ENCODE peak calls at places on chromosome 15, in five cellular contexts. X is OCI-LY7, H is pancreas, I is A673, D is psoas muscle. F is an unnamed sample. For H3K36me3 and H3K4me1, the result is how much of the 10 kb centered on the place peaks cover.

GRCh38 chr15:41821831-41822230 is 6.1 kb upstream of the JMJD7 start:
- DNase-seq in X (no peak), D (no peak), H (peak), I (no peak), F (no peak)

GRCh38 chr15:71313806-71314205 is 198.5 kb downstream of the THSD4 start:
- DNase-seq in D (no peak), X (no peak), H (no peak), I (no peak), F (no peak)

GRCh38 chr15:34341922-34342736 is 807 bp downstream of the NOP10 start:
- DNase-seq in H (no peak), X (no peak), D (no peak), I (no peak), F (no peak)

GRCh38 chr15:53534105-53534839 is 225.2 kb downstream of the WDR72 start:
- DNase-seq in H (no peak), X (no peak), I (no peak), D (no peak), F (no peak)

GRCh38 chr15:34719051-34719882 is 35.5 kb downstream of the GJD2 start:
- DNase-seq in D (no peak), H (no peak), X (no peak), I (no peak), F (no peak)

GRCh38 chr15:71592186-71592585 is 218.2 kb upstream of the NR2E3 start:
- DNase-seq in I (no peak), D (no peak), H (no peak), X (no peak), F (no peak)

GRCh38 chr15:70410371-70410975 is 312.8 kb upstream of the TLE3 start:
- DNase-seq in X (no peak), H (no peak), D (no peak), I (no peak), F (no peak)

GRCh38 chr15:95770191-95770590 is 560.3 kb upstream of the NR2F2 start:
- DNase-seq in D (no peak), H (no peak), X (no peak), I (no peak), F (no peak)

GRCh38 chr15:72785452-72786243 is 2.1 kb upstream of the ADPGK start:
- DNase-seq in H (no peak), X (no peak), I (no peak), D (peak), F (peak)

GRCh38 chr15:99052205-99052604 is 44.6 kb upstream of the PGPEP1L start:
- DNase-seq in I (no peak), X (no peak), D (no peak), H (no peak), F (no peak)

GRCh38 chr15:45635191-45635638 is 386 bp downstream of the SQOR start:
- DNase-seq in I (peak), X (peak), H (peak), D (peak), F (peak)

GRCh38 chr15:75693501-75694240 is 19.0 kb downstream of the CSPG4 start:
- DNase-seq in I (no peak), D (no peak), H (peak), X (no peak), F (no peak)

GRCh38 chr15:86611392-86612040 is 531.8 kb downstream of the AGBL1 start:
- DNase-seq in I (no peak), D (no peak), X (no peak), H (no peak), F (peak)

GRCh38 chr15:85542895-85543331 is 162.5 kb downstream of the AKAP13 start:
- DNase-seq in H (no peak), X (no peak), I (no peak), D (no peak), F (no peak)

GRCh38 chr15:62469874-62470688 is 305.0 kb upstream of the C2CD4B start:
- DNase-seq in D (peak), X (no peak), H (no peak), I (no peak), F (no peak)

GRCh38 chr15:51128701-51129100 is 34.0 kb upstream of the TNFAIP8L3 start:
- DNase-seq in X (no peak), D (no peak), I (no peak), H (no peak), F (no peak)

GRCh38 chr15:39589815-39590644 is 9.2 kb downstream of the THBS1 start:
- DNase-seq in X (no peak), H (no peak), I (no peak), D (no peak), F (no peak)
- H3K4me3 ChIP-seq in X (no peak), H (no peak), I (no peak), D (no peak), F (no peak)

DNA sequence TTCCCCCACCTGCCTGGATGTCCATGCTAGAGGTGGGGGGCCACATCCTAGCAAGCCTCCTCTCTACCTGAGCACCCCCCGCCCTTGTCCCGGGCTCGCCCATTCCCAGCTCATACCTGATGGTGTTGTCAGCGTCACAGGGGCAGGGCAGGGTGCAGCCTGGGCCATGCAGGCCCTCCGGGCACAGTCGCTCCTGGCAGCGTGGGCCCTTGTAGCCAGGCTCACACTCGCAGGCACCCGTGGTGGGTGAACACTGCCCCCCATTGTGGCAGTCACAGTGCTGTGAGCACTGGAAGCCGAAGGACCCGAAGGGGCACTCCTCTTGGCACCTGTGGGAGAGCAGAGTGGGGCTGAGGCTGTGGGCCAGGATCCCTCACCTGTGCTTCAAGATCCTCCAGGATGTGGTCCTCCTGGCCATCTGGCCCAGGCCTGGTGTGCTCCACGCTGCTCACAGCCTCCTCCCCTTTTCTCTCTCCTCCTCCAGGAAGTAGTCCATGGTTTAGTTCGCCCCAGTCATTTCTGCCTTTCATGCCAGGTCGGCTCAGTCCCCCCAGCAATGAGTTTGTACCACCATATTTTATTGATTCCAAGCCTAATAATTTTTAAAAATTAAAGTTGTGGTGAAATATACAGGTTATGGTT is 95.6 kb downstream of the RAB11A start:
- DNase-seq in H (no peak), D (no peak), I (no peak), X (no peak), F (no peak)
- H3K36me3 ChIP-seq in H (under half), D (under half), I (under half), X (under half), F (under half)

GRCh38 chr15:92650256-92650655 is 5.3 kb downstream of the FAM174B start:
- DNase-seq in I (peak), D (no peak), X (no peak), H (no peak), F (no peak)

GRCh38 chr15:92651877-92652575 is 3.5 kb downstream of the FAM174B start:
- DNase-seq in I (no peak), D (no peak), X (no peak), H (no peak), F (no peak)

GRCh38 chr15:92652576-92652966 is 3.0 kb downstream of the FAM174B start:
- DNase-seq in X (no peak), H (no peak), D (no peak), I (no peak), F (no peak)

GRCh38 chr15:92653366-92653765 is 2.2 kb downstream of the FAM174B start:
- DNase-seq in I (no peak), X (no peak), D (no peak), H (no peak), F (no peak)

DNA sequence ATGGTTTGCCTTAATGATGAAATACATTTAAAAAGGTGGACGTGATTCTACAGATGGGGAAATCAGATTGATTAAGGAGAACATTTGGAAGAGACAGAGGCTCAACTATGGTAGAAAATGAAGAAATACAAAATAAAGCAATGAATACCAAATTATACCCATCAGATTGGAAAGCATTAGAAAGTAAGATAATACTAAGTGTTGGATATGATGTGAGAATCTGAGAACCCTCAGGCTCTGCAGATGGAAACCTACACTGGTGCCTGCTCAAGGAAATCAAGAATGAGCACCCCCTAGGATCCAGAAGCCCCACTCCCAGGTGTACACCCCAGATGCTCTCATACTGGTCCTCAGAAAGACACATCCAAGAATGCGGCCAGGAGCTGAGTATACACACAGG is 4.6 kb downstream of the FAM174B start:
- DNase-seq in X (no peak), H (no peak), D (no peak), I (no peak), F (no peak)
- H3K4me1 ChIP-seq in X (under half), H (under half), D (under half), I (under half), F (under half)

GRCh38 chr15:40069178-40070165 is 30.5 kb upstream of the SRP14 start:
- DNase-seq in X (peak), D (peak), H (peak), I (peak), F (peak)
- H3K4me3 ChIP-seq in X (peak), D (no peak), H (no peak), I (no peak), F (no peak)

F was measured in mucosa of descending colon.